ENCODE peak calls at places on chromosomes 4 and X, in ten cellular contexts. One of them, this sample, is unnamed.

GRCh38 chrX:109684136-109684535 is 48.9 kb downstream of the ACSL4 start:
- DNase-seq in activated CD8-positive, alpha-beta T cell treated with anti-CD3 and anti-CD28 coated beads for 36 hours: no peak
- DNase-seq in effector CD4-positive, alpha-beta T cell: no peak
- DNase-seq in stimulated activated naive CD4-positive, alpha-beta T cell: no peak
- DNase-seq in COLO829: no peak
- DNase-seq in cardiac fibroblast: peak
- DNase-seq in AG20443: peak
- DNase-seq in RPMI7951: no peak
- DNase-seq in HFF-Myc: no peak
- DNase-seq in posterior cingulate gyrus: no peak
- DNase-seq in this sample: no peak

GRCh38 chrX:19852014-19853005 is 35.1 kb downstream of the SH3KBP1 start:
- DNase-seq in cardiac fibroblast: peak
- DNase-seq in HFF-Myc: no peak
- DNase-seq in RPMI7951: peak
- DNase-seq in AG20443: peak
- DNase-seq in posterior cingulate gyrus: no peak
- DNase-seq in effector CD4-positive, alpha-beta T cell: no peak
- DNase-seq in COLO829: peak
- DNase-seq in activated CD8-positive, alpha-beta T cell treated with anti-CD3 and anti-CD28 coated beads for 36 hours: no peak
- DNase-seq in stimulated activated naive CD4-positive, alpha-beta T cell: no peak
- DNase-seq in this sample: no peak

GRCh38 chr4:13920901-13921300 is 293.4 kb upstream of the BOD1L1 start:
- DNase-seq in COLO829: peak
- DNase-seq in stimulated activated naive CD4-positive, alpha-beta T cell: no peak
- DNase-seq in activated CD8-positive, alpha-beta T cell treated with anti-CD3 and anti-CD28 coated beads for 36 hours: no peak
- DNase-seq in posterior cingulate gyrus: no peak
- DNase-seq in RPMI7951: peak
- DNase-seq in AG20443: peak
- DNase-seq in cardiac fibroblast: peak
- DNase-seq in HFF-Myc: peak
- DNase-seq in effector CD4-positive, alpha-beta T cell: no peak
- DNase-seq in this sample: no peak

GRCh38 chr4:62500296-62500695 is 1300.2 kb downstream of the ADGRL3 start:
- DNase-seq in COLO829: no peak
- DNase-seq in stimulated activated naive CD4-positive, alpha-beta T cell: no peak
- DNase-seq in HFF-Myc: no peak
- DNase-seq in posterior cingulate gyrus: no peak
- DNase-seq in RPMI7951: no peak
- DNase-seq in AG20443: no peak
- DNase-seq in activated CD8-positive, alpha-beta T cell treated with anti-CD3 and anti-CD28 coated beads for 36 hours: no peak
- DNase-seq in effector CD4-positive, alpha-beta T cell: no peak
- DNase-seq in cardiac fibroblast: no peak
- DNase-seq in this sample: no peak

GRCh38 chr4:95155759-95156451 is 392.9 kb downstream of the UNC5C start:
- DNase-seq in RPMI7951: peak
- DNase-seq in stimulated activated naive CD4-positive, alpha-beta T cell: no peak
- DNase-seq in COLO829: peak
- DNase-seq in HFF-Myc: no peak
- DNase-seq in AG20443: peak
- DNase-seq in effector CD4-positive, alpha-beta T cell: no peak
- DNase-seq in activated CD8-positive, alpha-beta T cell treated with anti-CD3 and anti-CD28 coated beads for 36 hours: no peak
- DNase-seq in cardiac fibroblast: peak
- DNase-seq in posterior cingulate gyrus: no peak
- DNase-seq in this sample: no peak

GRCh38 chrX:99469439-99469838 is 940.6 kb downstream of the PCDH19 start:
- DNase-seq in AG20443: no peak
- DNase-seq in posterior cingulate gyrus: no peak
- DNase-seq in cardiac fibroblast: no peak
- DNase-seq in stimulated activated naive CD4-positive, alpha-beta T cell: no peak
- DNase-seq in HFF-Myc: no peak
- DNase-seq in activated CD8-positive, alpha-beta T cell treated with anti-CD3 and anti-CD28 coated beads for 36 hours: no peak
- DNase-seq in effector CD4-positive, alpha-beta T cell: no peak
- DNase-seq in RPMI7951: no peak
- DNase-seq in COLO829: no peak
- DNase-seq in this sample: no peak

GRCh38 chrX:118755633-118756032 is 28.2 kb downstream of the IL13RA1 start:
- DNase-seq in cardiac fibroblast: peak
- DNase-seq in RPMI7951: no peak
- DNase-seq in stimulated activated naive CD4-positive, alpha-beta T cell: no peak
- DNase-seq in activated CD8-positive, alpha-beta T cell treated with anti-CD3 and anti-CD28 coated beads for 36 hours: no peak
- DNase-seq in posterior cingulate gyrus: no peak
- DNase-seq in AG20443: peak
- DNase-seq in COLO829: no peak
- DNase-seq in HFF-Myc: no peak
- DNase-seq in effector CD4-positive, alpha-beta T cell: no peak
- DNase-seq in this sample: no peak

GRCh38 chr4:176432811-176433540 is 113.2 kb downstream of the SPCS3 start:
- DNase-seq in posterior cingulate gyrus: no peak
- DNase-seq in cardiac fibroblast: no peak
- DNase-seq in HFF-Myc: no peak
- DNase-seq in stimulated activated naive CD4-positive, alpha-beta T cell: no peak
- DNase-seq in RPMI7951: no peak
- DNase-seq in activated CD8-positive, alpha-beta T cell treated with anti-CD3 and anti-CD28 coated beads for 36 hours: no peak
- DNase-seq in effector CD4-positive, alpha-beta T cell: no peak
- DNase-seq in AG20443: no peak
- DNase-seq in COLO829: no peak
- DNase-seq in this sample: no peak

GRCh38 chr4:149897784-149898183 is 82.1 kb upstream of the IQCM start:
- DNase-seq in HFF-Myc: no peak
- DNase-seq in activated CD8-positive, alpha-beta T cell treated with anti-CD3 and anti-CD28 coated beads for 36 hours: no peak
- DNase-seq in AG20443: no peak
- DNase-seq in cardiac fibroblast: peak
- DNase-seq in COLO829: no peak
- DNase-seq in RPMI7951: peak
- DNase-seq in effector CD4-positive, alpha-beta T cell: no peak
- DNase-seq in posterior cingulate gyrus: no peak
- DNase-seq in stimulated activated naive CD4-positive, alpha-beta T cell: no peak
- DNase-seq in this sample: no peak

GRCh38 chr4:36006226-36006625 is 238.1 kb downstream of the ARAP2 start:
- DNase-seq in effector CD4-positive, alpha-beta T cell: no peak
- DNase-seq in posterior cingulate gyrus: no peak
- DNase-seq in AG20443: no peak
- DNase-seq in COLO829: no peak
- DNase-seq in HFF-Myc: no peak
- DNase-seq in RPMI7951: no peak
- DNase-seq in stimulated activated naive CD4-positive, alpha-beta T cell: no peak
- DNase-seq in cardiac fibroblast: peak
- DNase-seq in activated CD8-positive, alpha-beta T cell treated with anti-CD3 and anti-CD28 coated beads for 36 hours: no peak
- DNase-seq in this sample: no peak

GRCh38 chrX:50798782-50799181 is 15.2 kb downstream of the SHROOM4 start:
- DNase-seq in activated CD8-positive, alpha-beta T cell treated with anti-CD3 and anti-CD28 coated beads for 36 hours: no peak
- DNase-seq in stimulated activated naive CD4-positive, alpha-beta T cell: no peak
- DNase-seq in effector CD4-positive, alpha-beta T cell: no peak
- DNase-seq in HFF-Myc: no peak
- DNase-seq in COLO829: no peak
- DNase-seq in cardiac fibroblast: no peak
- DNase-seq in RPMI7951: no peak
- DNase-seq in AG20443: no peak
- DNase-seq in posterior cingulate gyrus: no peak
- DNase-seq in this sample: no peak

GRCh38 chr4:85901500-85901899 is 426.6 kb downstream of the ARHGAP24 start:
- DNase-seq in posterior cingulate gyrus: no peak
- DNase-seq in activated CD8-positive, alpha-beta T cell treated with anti-CD3 and anti-CD28 coated beads for 36 hours: no peak
- DNase-seq in RPMI7951: no peak
- DNase-seq in stimulated activated naive CD4-positive, alpha-beta T cell: no peak
- DNase-seq in HFF-Myc: no peak
- DNase-seq in AG20443: no peak
- DNase-seq in cardiac fibroblast: peak
- DNase-seq in effector CD4-positive, alpha-beta T cell: no peak
- DNase-seq in COLO829: no peak
- DNase-seq in this sample: no peak

GRCh38 chrX:54397113-54397512 is 39.3 kb upstream of the WNK3 start:
- DNase-seq in cardiac fibroblast: no peak
- DNase-seq in stimulated activated naive CD4-positive, alpha-beta T cell: no peak
- DNase-seq in RPMI7951: no peak
- DNase-seq in HFF-Myc: no peak
- DNase-seq in activated CD8-positive, alpha-beta T cell treated with anti-CD3 and anti-CD28 coated beads for 36 hours: no peak
- DNase-seq in effector CD4-positive, alpha-beta T cell: no peak
- DNase-seq in AG20443: peak
- DNase-seq in COLO829: no peak
- DNase-seq in posterior cingulate gyrus: no peak
- DNase-seq in this sample: no peak

GRCh38 chr4:1402516-1403101 is 3.6 kb downstream of the NKX1-1 start:
- DNase-seq in activated CD8-positive, alpha-beta T cell treated with anti-CD3 and anti-CD28 coated beads for 36 hours: no peak
- DNase-seq in RPMI7951: no peak
- DNase-seq in AG20443: peak
- DNase-seq in posterior cingulate gyrus: peak
- DNase-seq in COLO829: no peak
- DNase-seq in stimulated activated naive CD4-positive, alpha-beta T cell: no peak
- DNase-seq in cardiac fibroblast: no peak
- DNase-seq in effector CD4-positive, alpha-beta T cell: no peak
- DNase-seq in HFF-Myc: no peak
- DNase-seq in this sample: no peak

GRCh38 chr4:1515156-1515555 is 108.9 kb upstream of the NKX1-1 start:
- DNase-seq in stimulated activated naive CD4-positive, alpha-beta T cell: no peak
- DNase-seq in COLO829: no peak
- DNase-seq in RPMI7951: no peak
- DNase-seq in AG20443: no peak
- DNase-seq in HFF-Myc: no peak
- DNase-seq in effector CD4-positive, alpha-beta T cell: no peak
- DNase-seq in activated CD8-positive, alpha-beta T cell treated with anti-CD3 and anti-CD28 coated beads for 36 hours: no peak
- DNase-seq in cardiac fibroblast: no peak
- DNase-seq in posterior cingulate gyrus: no peak
- DNase-seq in this sample: no peak

GRCh38 chrX:108415891-108416290 is 22.3 kb downstream of the COL4A6 start:
- DNase-seq in posterior cingulate gyrus: no peak
- DNase-seq in activated CD8-positive, alpha-beta T cell treated with anti-CD3 and anti-CD28 coated beads for 36 hours: no peak
- DNase-seq in cardiac fibroblast: peak
- DNase-seq in AG20443: no peak
- DNase-seq in effector CD4-positive, alpha-beta T cell: no peak
- DNase-seq in COLO829: no peak
- DNase-seq in RPMI7951: no peak
- DNase-seq in stimulated activated naive CD4-positive, alpha-beta T cell: no peak
- DNase-seq in HFF-Myc: no peak
- DNase-seq in this sample: no peak

GRCh38 chr4:77777135-77777777 is 41.9 kb downstream of the CNOT6L start:
- DNase-seq in AG20443: peak
- DNase-seq in activated CD8-positive, alpha-beta T cell treated with anti-CD3 and anti-CD28 coated beads for 36 hours: no peak
- DNase-seq in posterior cingulate gyrus: no peak
- DNase-seq in RPMI7951: no peak
- DNase-seq in COLO829: no peak
- DNase-seq in HFF-Myc: no peak
- DNase-seq in stimulated activated naive CD4-positive, alpha-beta T cell: no peak
- DNase-seq in cardiac fibroblast: peak
- DNase-seq in effector CD4-positive, alpha-beta T cell: no peak
- DNase-seq in this sample: no peak

GRCh38 chrX:118730500-118731247 is 3.3 kb downstream of the IL13RA1 start:
- DNase-seq in activated CD8-positive, alpha-beta T cell treated with anti-CD3 and anti-CD28 coated beads for 36 hours: no peak
- DNase-seq in stimulated activated naive CD4-positive, alpha-beta T cell: no peak
- DNase-seq in effector CD4-positive, alpha-beta T cell: no peak
- DNase-seq in HFF-Myc: peak
- DNase-seq in COLO829: no peak
- DNase-seq in AG20443: peak
- DNase-seq in cardiac fibroblast: peak
- DNase-seq in posterior cingulate gyrus: no peak
- DNase-seq in RPMI7951: peak
- DNase-seq in this sample: no peak

GRCh38 chr4:128390475-128390996 is 102.9 kb upstream of the PGRMC2 start:
- DNase-seq in stimulated activated naive CD4-positive, alpha-beta T cell: no peak
- DNase-seq in effector CD4-positive, alpha-beta T cell: no peak
- DNase-seq in activated CD8-positive, alpha-beta T cell treated with anti-CD3 and anti-CD28 coated beads for 36 hours: no peak
- DNase-seq in HFF-Myc: no peak
- DNase-seq in posterior cingulate gyrus: no peak
- DNase-seq in RPMI7951: no peak
- DNase-seq in AG20443: no peak
- DNase-seq in COLO829: no peak
- DNase-seq in cardiac fibroblast: no peak
- DNase-seq in this sample: no peak

GRCh38 chr4:159142254-159142653 is 39.4 kb downstream of the RAPGEF2 start:
- DNase-seq in HFF-Myc: no peak
- DNase-seq in RPMI7951: no peak
- DNase-seq in COLO829: no peak
- DNase-seq in AG20443: peak
- DNase-seq in stimulated activated naive CD4-positive, alpha-beta T cell: no peak
- DNase-seq in posterior cingulate gyrus: no peak
- DNase-seq in effector CD4-positive, alpha-beta T cell: no peak
- DNase-seq in cardiac fibroblast: peak
- DNase-seq in activated CD8-positive, alpha-beta T cell treated with anti-CD3 and anti-CD28 coated beads for 36 hours: no peak
- DNase-seq in this sample: no peak

GRCh38 chrX:129239371-129239770 is 283.9 kb downstream of the SMARCA1 start:
- DNase-seq in stimulated activated naive CD4-positive, alpha-beta T cell: no peak
- DNase-seq in activated CD8-positive, alpha-beta T cell treated with anti-CD3 and anti-CD28 coated beads for 36 hours: no peak
- DNase-seq in AG20443: peak
- DNase-seq in HFF-Myc: no peak
- DNase-seq in effector CD4-positive, alpha-beta T cell: no peak
- DNase-seq in COLO829: no peak
- DNase-seq in posterior cingulate gyrus: no peak
- DNase-seq in RPMI7951: no peak
- DNase-seq in cardiac fibroblast: peak
- DNase-seq in this sample: no peak

GRCh38 chr4:54587516-54587915 is 70.2 kb upstream of the KIT start:
- DNase-seq in posterior cingulate gyrus: no peak
- DNase-seq in activated CD8-positive, alpha-beta T cell treated with anti-CD3 and anti-CD28 coated beads for 36 hours: no peak
- DNase-seq in RPMI7951: no peak
- DNase-seq in HFF-Myc: no peak
- DNase-seq in stimulated activated naive CD4-positive, alpha-beta T cell: no peak
- DNase-seq in cardiac fibroblast: no peak
- DNase-seq in COLO829: no peak
- DNase-seq in AG20443: no peak
- DNase-seq in effector CD4-positive, alpha-beta T cell: no peak
- DNase-seq in this sample: no peak

GRCh38 chrX:135449637-135450550 is 28.1 kb downstream of the SMIM10L2A start:
- DNase-seq in HFF-Myc: no peak
- DNase-seq in posterior cingulate gyrus: no peak
- DNase-seq in stimulated activated naive CD4-positive, alpha-beta T cell: no peak
- DNase-seq in COLO829: no peak
- DNase-seq in activated CD8-positive, alpha-beta T cell treated with anti-CD3 and anti-CD28 coated beads for 36 hours: no peak
- DNase-seq in RPMI7951: no peak
- DNase-seq in effector CD4-positive, alpha-beta T cell: no peak
- DNase-seq in cardiac fibroblast: no peak
- DNase-seq in AG20443: no peak
- DNase-seq in this sample: no peak

GRCh38 chr4:42282081-42282901 is 115.0 kb upstream of the SHISA3 start:
- DNase-seq in activated CD8-positive, alpha-beta T cell treated with anti-CD3 and anti-CD28 coated beads for 36 hours: peak
- DNase-seq in posterior cingulate gyrus: no peak
- DNase-seq in HFF-Myc: peak
- DNase-seq in COLO829: peak
- DNase-seq in effector CD4-positive, alpha-beta T cell: no peak
- DNase-seq in RPMI7951: peak
- DNase-seq in stimulated activated naive CD4-positive, alpha-beta T cell: no peak
- DNase-seq in cardiac fibroblast: peak
- DNase-seq in AG20443: peak
- DNase-seq in this sample: no peak

GRCh38 chr4:142656178-142656577 is 189.9 kb downstream of the INPP4B start:
- DNase-seq in AG20443: no peak
- DNase-seq in COLO829: no peak
- DNase-seq in RPMI7951: peak
- DNase-seq in activated CD8-positive, alpha-beta T cell treated with anti-CD3 and anti-CD28 coated beads for 36 hours: peak
- DNase-seq in posterior cingulate gyrus: no peak
- DNase-seq in cardiac fibroblast: peak
- DNase-seq in stimulated activated naive CD4-positive, alpha-beta T cell: no peak
- DNase-seq in HFF-Myc: peak
- DNase-seq in effector CD4-positive, alpha-beta T cell: no peak
- DNase-seq in this sample: no peak

GRCh38 chr4:186554890-186555827 is at the start of gene MTNR1A:
- DNase-seq in stimulated activated naive CD4-positive, alpha-beta T cell: no peak
- DNase-seq in posterior cingulate gyrus: no peak
- DNase-seq in cardiac fibroblast: peak
- DNase-seq in effector CD4-positive, alpha-beta T cell: no peak
- DNase-seq in AG20443: peak
- DNase-seq in HFF-Myc: no peak
- DNase-seq in RPMI7951: no peak
- DNase-seq in activated CD8-positive, alpha-beta T cell treated with anti-CD3 and anti-CD28 coated beads for 36 hours: no peak
- DNase-seq in COLO829: no peak
- DNase-seq in this sample: no peak

GRCh38 chrX:35380808-35381700 is 417.1 kb upstream of the MAGEB16 start:
- DNase-seq in RPMI7951: peak
- DNase-seq in stimulated activated naive CD4-positive, alpha-beta T cell: no peak
- DNase-seq in AG20443: no peak
- DNase-seq in COLO829: peak
- DNase-seq in effector CD4-positive, alpha-beta T cell: no peak
- DNase-seq in activated CD8-positive, alpha-beta T cell treated with anti-CD3 and anti-CD28 coated beads for 36 hours: no peak
- DNase-seq in posterior cingulate gyrus: no peak
- DNase-seq in cardiac fibroblast: peak
- DNase-seq in HFF-Myc: no peak
- DNase-seq in this sample: no peak

GRCh38 chrX:48558270-48558669 is 16.0 kb upstream of the RBM3 start:
- DNase-seq in AG20443: peak
- DNase-seq in posterior cingulate gyrus: no peak
- DNase-seq in effector CD4-positive, alpha-beta T cell: no peak
- DNase-seq in cardiac fibroblast: peak
- DNase-seq in RPMI7951: peak
- DNase-seq in HFF-Myc: no peak
- DNase-seq in activated CD8-positive, alpha-beta T cell treated with anti-CD3 and anti-CD28 coated beads for 36 hours: no peak
- DNase-seq in stimulated activated naive CD4-positive, alpha-beta T cell: no peak
- DNase-seq in COLO829: no peak
- DNase-seq in this sample: no peak